ENCODE peak calls at places on chromosomes 2 and 18, in four cellular contexts. R is GM23248; J is cardiac muscle cell; P is CD8-positive, alpha-beta T cell. I is an unnamed sample. For H3K4me1, the result is how much of the 10 kb centered on the place peaks cover.

GRCh38 chr2:96209011-96209728 is 543 bp upstream of the STARD7 start:
- DNase-seq in R (no peak), J (no peak), P (no peak), I (no peak)

GRCh38 chr2:239394978-239395377 is 5.8 kb downstream of the HDAC4 start:
- DNase-seq in P (no peak), J (no peak), R (no peak), I (no peak)

GRCh38 chr2:174491947-174492346 is 5.1 kb upstream of the GPR155 start:
- DNase-seq in R (no peak), J (no peak), P (no peak), I (no peak)

GRCh38 chr2:43010428-43011141 is 215.8 kb downstream of the ZFP36L2 start:
- DNase-seq in R (no peak), P (no peak), J (no peak), I (no peak)

GRCh38 chr2:16665746-16666452 is at the start of gene CYRIA:
- DNase-seq in R (peak), P (peak), J (peak), I (peak)

GRCh38 chr2:203887680-203888079 is 20.1 kb downstream of the CTLA4 start:
- DNase-seq in J (peak), R (no peak), P (no peak), I (no peak)

GRCh38 chr2:241234066-241234790 is 45.8 kb downstream of the ANO7 start:
- DNase-seq in J (no peak), P (no peak), R (no peak), I (peak)

GRCh38 chr2:25797607-25798488 is 80.4 kb downstream of the ASXL2 start:
- DNase-seq in R (no peak), J (no peak), P (no peak), I (no peak)

GRCh38 chr2:99279969-99280695 is 20.9 kb downstream of the LYG1 start:
- DNase-seq in J (no peak), P (no peak), R (peak), I (no peak)

GRCh38 chr18:13318644-13319501 is 100.3 kb downstream of the LDLRAD4 start:
- DNase-seq in R (no peak), P (no peak), J (no peak), I (no peak)

GRCh38 chr2:167484875-167485274 is 596.6 kb downstream of the XIRP2 start:
- DNase-seq in R (no peak), P (no peak), J (no peak), I (no peak)

GRCh38 chr2:71933467-71934319 is 214.0 kb downstream of the CYP26B1 start:
- DNase-seq in J (peak), P (peak), R (peak), I (no peak)

GRCh38 chr2:206217743-206218520 is 56.5 kb upstream of the ZDBF2 start:
- DNase-seq in P (no peak), J (peak), R (peak), I (no peak)

GRCh38 chr2:98480598-98480997 is 35.9 kb downstream of the INPP4A start:
- DNase-seq in J (no peak), R (no peak), P (no peak), I (no peak)

GRCh38 chr18:55907352-55908045 is 319.5 kb upstream of the TCF4 start:
- DNase-seq in P (no peak), J (peak), R (peak), I (no peak)

GRCh38 chr18:2971741-2972552 is 41.0 kb downstream of the LPIN2 start:
- DNase-seq in R (peak), P (peak), J (no peak), I (peak)

GRCh38 chr18:59769105-59769865 is 72.1 kb upstream of the CCBE1 start:
- DNase-seq in J (peak), P (no peak), R (peak), I (no peak)

GRCh38 chr2:125033871-125034270 is 1008.8 kb downstream of the CNTNAP5 start:
- DNase-seq in J (no peak), P (no peak), R (no peak), I (no peak)

GRCh38 chr18:79987566-79987965 is 797 bp downstream of the TXNL4A start:
- DNase-seq in P (no peak), J (no peak), R (peak), I (no peak)
- H3K27ac ChIP-seq in P (peak), J (peak), R (peak), I (peak)

DNA sequence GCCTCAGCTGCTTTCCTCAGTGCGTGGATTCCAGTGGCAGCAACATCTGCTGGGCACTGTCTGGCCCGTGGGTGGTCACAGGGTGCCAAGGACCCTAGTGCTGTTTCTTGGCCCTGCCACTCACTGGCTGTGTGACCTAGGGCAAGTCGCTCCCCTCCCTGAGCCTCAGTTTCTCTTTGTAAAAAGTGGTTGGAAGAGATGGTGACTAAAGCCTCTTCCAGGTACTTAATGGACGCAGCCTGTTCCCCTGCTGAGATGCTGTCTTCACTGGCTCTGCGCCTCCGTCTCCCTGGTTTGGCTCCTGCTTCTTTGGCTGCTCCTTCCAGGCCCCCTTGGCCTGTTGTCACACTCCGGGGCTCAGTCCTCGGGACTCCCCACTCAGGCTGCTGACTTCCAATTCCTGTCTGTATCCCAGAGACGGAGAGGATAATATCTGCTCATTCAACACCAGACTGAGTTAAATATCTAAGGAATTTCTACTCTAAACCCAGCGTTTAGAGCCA is 42.3 kb downstream of the ATOH8 start:
- DNase-seq in R (no peak), J (no peak), P (no peak), I (no peak)
- H3K4me1 ChIP-seq in R (under half), J (under half), P (under half), I (under half)

DNA sequence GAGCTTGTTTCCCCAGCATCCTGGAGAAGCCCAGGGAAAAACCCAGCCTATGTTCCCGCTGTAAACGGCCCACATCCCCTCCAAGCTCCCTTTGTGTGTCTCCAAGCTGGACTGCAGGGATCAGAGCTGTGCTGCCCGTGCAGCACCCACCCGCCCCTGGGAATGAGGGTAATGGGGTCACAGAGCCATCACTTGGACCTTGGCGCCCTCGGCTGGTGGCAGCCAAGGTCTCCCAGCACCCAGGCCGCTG is 670 bp upstream of the INPP5D start:
- DNase-seq in J (no peak), P (no peak), R (no peak), I (no peak)
- H3K27ac ChIP-seq in J (no peak), P (peak), R (no peak), I (peak)

GRCh38 chr2:45567974-45568789 is 42.9 kb downstream of the SRBD1 start:
- DNase-seq in J (peak), P (no peak), R (no peak), I (no peak)
- H3K4me1 ChIP-seq in J (under half), P (under half), R (under half), I (under half)

GRCh38 chr18:323253-323622 is 55.4 kb upstream of the THOC1 start:
- DNase-seq in P (no peak), R (peak), J (peak), I (no peak)
- H3K27ac ChIP-seq in P (no peak), R (no peak), J (no peak), I (no peak)

GRCh38 chr2:218266316-218266979 is 3.5 kb downstream of the AAMP start:
- DNase-seq in R (no peak), P (no peak), J (no peak), I (peak)

GRCh38 chr2:218265626-218266025 is 4.3 kb downstream of the AAMP start:
- DNase-seq in J (no peak), R (no peak), P (no peak), I (peak)

GRCh38 chr2:218262631-218263586 is 2.1 kb downstream of the GPBAR1 start:
- DNase-seq in R (no peak), P (no peak), J (no peak), I (no peak)

GRCh38 chr2:218263817-218264611 is 3.2 kb downstream of the GPBAR1 start:
- DNase-seq in R (no peak), J (no peak), P (no peak), I (no peak)

DNA sequence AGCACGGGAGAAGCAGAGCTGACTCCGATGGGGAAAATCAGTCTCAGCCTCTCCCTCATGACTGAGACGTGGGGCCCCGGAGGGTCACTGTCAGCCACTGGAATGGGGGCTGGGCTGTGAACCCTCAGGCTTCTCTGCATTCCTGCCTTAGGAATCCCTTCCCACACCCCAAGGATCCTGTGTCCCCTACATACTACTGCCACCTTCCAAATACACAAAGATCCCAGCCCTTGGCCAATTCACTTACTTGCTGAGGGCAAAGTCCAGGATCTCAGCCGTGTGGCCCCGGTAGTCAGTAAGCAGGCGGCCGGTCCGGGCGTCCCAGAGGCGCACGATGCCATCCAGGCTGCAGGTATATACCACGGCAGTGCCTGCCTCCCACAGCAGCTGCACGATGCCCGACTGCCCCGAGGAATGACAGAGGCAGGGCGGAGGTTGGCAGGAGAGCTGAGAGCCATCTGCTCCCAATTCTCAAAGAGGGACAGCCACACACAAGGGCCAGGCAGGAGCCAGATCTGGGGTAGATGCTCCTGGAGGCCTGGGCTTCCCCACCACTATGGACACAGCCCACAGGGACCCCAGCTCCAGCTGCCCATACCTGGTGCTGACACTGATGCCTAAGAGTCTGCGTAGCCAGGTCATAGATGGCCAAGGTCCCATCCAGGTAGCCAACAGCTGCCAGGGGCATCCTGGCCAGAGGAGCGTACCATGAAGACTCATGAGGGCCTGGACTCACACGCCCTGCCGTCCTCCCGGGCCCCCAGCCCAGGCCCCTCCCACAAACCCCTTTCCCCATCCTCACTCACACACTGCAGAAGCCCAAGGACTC is 4.2 kb downstream of the GPBAR1 start:
- DNase-seq in J (no peak), P (no peak), R (no peak), I (peak)
- H3K4me1 ChIP-seq in J (under half), P (under half), R (under half), I (under half)

GRCh38 chr2:134131681-134132486 is 122.0 kb upstream of the MGAT5 start:
- DNase-seq in R (no peak), J (no peak), P (no peak), I (no peak)
- H3K27ac ChIP-seq in R (no peak), J (no peak), P (no peak), I (no peak)

DNA sequence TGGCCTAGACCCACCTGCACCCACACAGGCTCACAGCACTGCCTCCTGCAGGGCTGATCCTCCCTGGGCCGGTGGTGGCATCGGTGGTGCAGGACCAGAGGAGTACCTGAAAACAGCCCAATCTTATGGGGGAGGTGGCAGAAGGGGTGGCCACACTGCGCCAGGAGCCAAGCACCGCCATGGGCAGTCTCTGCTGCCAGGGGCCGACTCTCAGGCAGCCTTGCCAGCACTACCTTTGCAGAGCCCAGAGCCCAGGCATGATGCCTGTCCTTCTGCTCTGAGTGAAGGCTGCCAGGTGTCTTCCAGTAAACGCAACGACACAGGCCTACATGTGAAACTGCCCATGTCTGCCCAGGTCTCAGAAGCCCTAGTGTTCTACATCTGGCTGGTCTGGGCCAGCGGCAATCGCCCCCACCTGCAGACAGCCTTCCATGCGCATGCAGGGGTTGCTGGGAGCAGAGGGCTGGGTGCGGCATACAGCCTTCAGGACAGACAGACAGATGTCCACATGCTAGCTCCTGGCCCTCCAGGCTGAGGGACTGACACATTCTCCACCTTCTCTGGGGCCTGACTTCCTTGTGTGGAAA is 6.8 kb downstream of the HS6ST1 start:
- DNase-seq in P (peak), R (no peak), J (no peak), I (peak)
- H3K4me1 ChIP-seq in P (under half), R (under half), J (under half), I (half or more)

GRCh38 chr2:46844034-46844433 is 71.6 kb downstream of the MCFD2 start:
- DNase-seq in J (no peak), R (no peak), P (no peak), I (no peak)

GRCh38 chr2:46842876-46843275 is 72.7 kb downstream of the MCFD2 start:
- DNase-seq in P (no peak), R (no peak), J (no peak), I (peak)

GRCh38 chr2:46839045-46839444 is 76.6 kb downstream of the MCFD2 start:
- DNase-seq in R (no peak), J (no peak), P (no peak), I (no peak)

GRCh38 chr2:46844443-46844842 is 71.2 kb downstream of the MCFD2 start:
- DNase-seq in J (no peak), R (no peak), P (no peak), I (peak)

DNA sequence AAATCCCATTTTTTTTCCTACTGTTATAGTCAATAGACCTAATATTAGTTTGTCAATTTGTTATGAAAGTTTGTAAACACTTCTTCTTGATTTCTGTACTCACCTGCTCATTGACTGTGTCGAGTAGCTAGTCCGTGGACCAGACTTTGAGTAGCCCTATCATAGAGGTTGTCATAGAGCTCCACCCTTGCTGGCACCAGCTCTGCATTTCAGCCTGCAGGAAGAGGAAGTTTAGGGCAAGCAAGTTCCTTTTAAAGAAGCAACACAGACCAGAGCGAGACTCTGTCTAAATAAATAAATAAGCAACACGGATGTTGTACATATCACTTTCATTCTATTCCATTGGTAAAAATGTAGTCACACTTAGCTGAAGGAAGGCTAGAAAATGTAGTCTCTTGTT is 74.0 kb downstream of the MCFD2 start:
- DNase-seq in R (no peak), P (no peak), J (no peak), I (peak)
- H3K27ac ChIP-seq in R (no peak), P (no peak), J (no peak), I (no peak)